ENCODE peak calls at places on chromosomes 16 and 17, in six cellular contexts. R is EL; G is AML-193; Y is stimulated activated CD8-positive, alpha-beta memory T cell treated with anti-CD3 and anti-CD28 coated beads, Interleukin-12 subunit alpha, Interleukin-12 subunit beta, amount 100 ng/mL, for 4 hours; P is SK-N-MC; N is CD8-positive, alpha-beta memory T cell. A is an unnamed sample.

GRCh38 chr16:23171234-23171948 is 11.2 kb upstream of the SCNN1G start:
- DNase-seq in N (no peak), Y (no peak), R (peak; percentile 56), P (no peak), G (no peak), A (no peak)

GRCh38 chr17:62052765-62053338 is 12.2 kb downstream of the MED13 start:
- DNase-seq in R (no peak), P (no peak), Y (no peak), G (no peak), N (no peak), A (no peak)

GRCh38 chr17:63247706-63248105 is 198.4 kb downstream of the CYB561 start:
- DNase-seq in P (no peak), R (no peak), N (no peak), Y (no peak), G (no peak), A (no peak)

GRCh38 chr17:58219789-58220183 is 731 bp upstream of the MKS1 start:
- DNase-seq in R (no peak), N (no peak), Y (no peak), P (no peak), G (peak; percentile 50), A (no peak)

GRCh38 chr17:36124879-36125824 is 21.5 kb downstream of the CCL4 start:
- DNase-seq in Y (no peak), P (no peak), N (no peak), R (no peak), G (no peak), A (peak; percentile 33)

GRCh38 chr17:40310882-40311391 is 2.0 kb downstream of the RARA start:
- DNase-seq in P (no peak), N (no peak), G (no peak), Y (no peak), R (no peak), A (no peak)

GRCh38 chr17:61209524-61209923 is 190.1 kb upstream of the TBX2 start:
- DNase-seq in G (no peak), R (no peak), N (no peak), Y (no peak), P (no peak), A (no peak)

GRCh38 chr17:46190763-46191162 is 2.5 kb downstream of the KANSL1 start:
- DNase-seq in Y (no peak), N (no peak), G (no peak), R (no peak), P (no peak), A (no peak)

GRCh38 chr16:58389724-58390123 is 2.5 kb upstream of the GINS3 start:
- DNase-seq in Y (no peak), R (no peak), N (no peak), G (no peak), P (no peak), A (no peak)

GRCh38 chr16:82024274-82024673 is 10.8 kb upstream of the HSD17B2 start:
- DNase-seq in R (no peak), Y (no peak), P (no peak), N (no peak), G (no peak), A (no peak)

GRCh38 chr16:15948532-15949209 is 745 bp upstream of the ABCC1 start:
- DNase-seq in R (no peak), G (no peak), P (no peak), Y (no peak), N (no peak), A (no peak)

GRCh38 chr17:33210240-33210639 is 82.9 kb downstream of the ASIC2 start:
- DNase-seq in R (no peak), G (no peak), P (no peak), Y (no peak), N (no peak), A (no peak)

GRCh38 chr16:89264800-89265550 is 47.5 kb downstream of the ZNF778 start:
- DNase-seq in G (no peak), N (no peak), Y (no peak), P (no peak), R (no peak), A (no peak)

GRCh38 chr17:1120596-1121441 is 59.0 kb downstream of the ABR start:
- DNase-seq in P (no peak), N (peak; percentile 13), G (no peak), Y (no peak), R (no peak), A (no peak)

GRCh38 chr16:57639172-57639571 is 10.7 kb downstream of the ADGRG1 start:
- DNase-seq in R (no peak), G (no peak), Y (no peak), P (no peak), N (no peak), A (no peak)

GRCh38 chr17:8003594-8004181 is 1.3 kb downstream of the GUCY2D start:
- DNase-seq in R (no peak), G (no peak), N (no peak), P (no peak), Y (no peak), A (no peak)

GRCh38 chr17:16374129-16374528 is 6.8 kb upstream of the UBB start:
- DNase-seq in N (no peak), R (peak; percentile 41), Y (no peak), G (no peak), P (no peak), A (no peak)

GRCh38 chr17:20218231-20218630 is 209.1 kb downstream of the SPECC1 start:
- DNase-seq in N (no peak), P (no peak), R (no peak), Y (no peak), G (no peak), A (no peak)

GRCh38 chr17:17343160-17343735 is 40.1 kb downstream of the NT5M start:
- DNase-seq in R (no peak), G (no peak), Y (no peak), N (no peak), P (no peak), A (no peak)

GRCh38 chr17:68570531-68570930 is 30.6 kb downstream of the FAM20A start:
- DNase-seq in R (no peak), P (no peak), G (no peak), N (no peak), Y (no peak), A (no peak)

GRCh38 chr17:7238418-7239090 is 703 bp downstream of the PHF23 start:
- DNase-seq in P (no peak), N (no peak), Y (no peak), G (no peak), R (peak; percentile 36), A (no peak)

GRCh38 chr17:13182854-13183253 is 165.0 kb upstream of the ELAC2 start:
- DNase-seq in G (no peak), N (no peak), P (no peak), Y (no peak), R (no peak), A (no peak)

GRCh38 chr17:45255358-45255757 is 6.5 kb downstream of the SPATA32 start:
- DNase-seq in Y (no peak), R (no peak), N (no peak), G (no peak), P (no peak), A (no peak)

GRCh38 chr17:83079340-83079747 is at the start of gene METRNL:
- DNase-seq in P (no peak), Y (peak; percentile 57), R (peak; percentile 72), G (peak; percentile 52), N (peak; percentile 57), A (no peak)

GRCh38 chr17:63434951-63435571 is 11.0 kb downstream of the CYB561 start:
- DNase-seq in G (peak; percentile 72), R (peak; percentile 73), Y (no peak), P (no peak), N (peak; percentile 33), A (peak; percentile 37)

GRCh38 chr17:49315974-49316570 is 46.0 kb downstream of the ZNF652 start:
- DNase-seq in R (peak; percentile 40), Y (no peak), G (no peak), N (no peak), P (no peak), A (no peak)

GRCh38 chr16:9813665-9814064 is 368.6 kb downstream of the GRIN2A start:
- DNase-seq in R (no peak), P (no peak), G (no peak), Y (no peak), N (no peak), A (no peak)

GRCh38 chr16:12229759-12230594 is 253.4 kb downstream of the SNX29 start:
- DNase-seq in Y (no peak), N (no peak), G (no peak), R (peak; percentile 46), P (no peak), A (no peak)

GRCh38 chr17:37405955-37406634 is 541 bp downstream of the ACACA start:
- DNase-seq in Y (no peak), N (no peak), P (no peak), G (no peak), R (no peak), A (no peak)

GRCh38 chr16:87002717-87003413 is 314.3 kb downstream of the C16orf95 start:
- DNase-seq in R (no peak), P (no peak), N (no peak), Y (no peak), G (no peak), A (no peak)

GRCh38 chr17:55727920-55728319 is 5.3 kb upstream of the TMEM100 start:
- DNase-seq in N (no peak), G (no peak), Y (no peak), P (no peak), R (no peak), A (no peak)

A was measured in HCT116.